ENCODE peak calls at places on chromosomes 3 and 15, in eight cellular contexts. One of them, this sample, is unnamed.

GRCh38 chr3:144128117-144128892 is 156.7 kb downstream of the DIPK2A start:
- DNase-seq in GM23338: peak
- DNase-seq in anterior cingulate cortex: no peak
- DNase-seq in HCEC 1CT: no peak
- DNase-seq in NCI-H1105 treated with DMSO at 0.1 percent for 48 hours: peak
- DNase-seq in Kasumi-1: no peak
- DNase-seq in cardiac fibroblast: no peak
- DNase-seq in activated CD4-positive, alpha-beta T cell treated with anti-CD3 and anti-CD28 coated beads for 36 hours: no peak
- DNase-seq in this sample: no peak

GRCh38 chr3:78176869-78177268 is 1137.0 kb downstream of the ROBO2 start:
- DNase-seq in anterior cingulate cortex: no peak
- DNase-seq in Kasumi-1: no peak
- DNase-seq in cardiac fibroblast: no peak
- DNase-seq in HCEC 1CT: no peak
- DNase-seq in activated CD4-positive, alpha-beta T cell treated with anti-CD3 and anti-CD28 coated beads for 36 hours: no peak
- DNase-seq in GM23338: no peak
- DNase-seq in NCI-H1105 treated with DMSO at 0.1 percent for 48 hours: no peak
- DNase-seq in this sample: no peak

GRCh38 chr3:157166115-157166514 is 6.2 kb upstream of the CCNL1 start:
- DNase-seq in Kasumi-1: no peak
- DNase-seq in activated CD4-positive, alpha-beta T cell treated with anti-CD3 and anti-CD28 coated beads for 36 hours: no peak
- DNase-seq in HCEC 1CT: no peak
- DNase-seq in cardiac fibroblast: no peak
- DNase-seq in NCI-H1105 treated with DMSO at 0.1 percent for 48 hours: no peak
- DNase-seq in anterior cingulate cortex: no peak
- DNase-seq in GM23338: no peak
- DNase-seq in this sample: no peak

GRCh38 chr3:177451940-177452484 is 254.7 kb upstream of the TBL1XR1 start:
- DNase-seq in anterior cingulate cortex: no peak
- DNase-seq in cardiac fibroblast: peak
- DNase-seq in activated CD4-positive, alpha-beta T cell treated with anti-CD3 and anti-CD28 coated beads for 36 hours: no peak
- DNase-seq in GM23338: no peak
- DNase-seq in HCEC 1CT: peak
- DNase-seq in Kasumi-1: no peak
- DNase-seq in NCI-H1105 treated with DMSO at 0.1 percent for 48 hours: no peak
- DNase-seq in this sample: no peak

GRCh38 chr3:152056073-152056472 is 182.6 kb downstream of the SUCNR1 start:
- DNase-seq in Kasumi-1: no peak
- DNase-seq in GM23338: no peak
- DNase-seq in anterior cingulate cortex: no peak
- DNase-seq in NCI-H1105 treated with DMSO at 0.1 percent for 48 hours: no peak
- DNase-seq in activated CD4-positive, alpha-beta T cell treated with anti-CD3 and anti-CD28 coated beads for 36 hours: no peak
- DNase-seq in cardiac fibroblast: no peak
- DNase-seq in HCEC 1CT: no peak
- DNase-seq in this sample: no peak

GRCh38 chr3:84108442-84108971 is 850.3 kb upstream of the CADM2 start:
- DNase-seq in activated CD4-positive, alpha-beta T cell treated with anti-CD3 and anti-CD28 coated beads for 36 hours: no peak
- DNase-seq in Kasumi-1: no peak
- DNase-seq in cardiac fibroblast: peak
- DNase-seq in GM23338: no peak
- DNase-seq in NCI-H1105 treated with DMSO at 0.1 percent for 48 hours: no peak
- DNase-seq in anterior cingulate cortex: no peak
- DNase-seq in HCEC 1CT: no peak
- DNase-seq in this sample: no peak

GRCh38 chr3:177618873-177619771 is 421.8 kb upstream of the TBL1XR1 start:
- DNase-seq in GM23338: no peak
- DNase-seq in HCEC 1CT: peak
- DNase-seq in NCI-H1105 treated with DMSO at 0.1 percent for 48 hours: peak
- DNase-seq in anterior cingulate cortex: no peak
- DNase-seq in Kasumi-1: no peak
- DNase-seq in activated CD4-positive, alpha-beta T cell treated with anti-CD3 and anti-CD28 coated beads for 36 hours: no peak
- DNase-seq in cardiac fibroblast: peak
- DNase-seq in this sample: no peak

GRCh38 chr15:89664951-89665350 is 9.7 kb upstream of the KIF7 start:
- DNase-seq in anterior cingulate cortex: no peak
- DNase-seq in GM23338: no peak
- DNase-seq in activated CD4-positive, alpha-beta T cell treated with anti-CD3 and anti-CD28 coated beads for 36 hours: no peak
- DNase-seq in HCEC 1CT: no peak
- DNase-seq in Kasumi-1: no peak
- DNase-seq in NCI-H1105 treated with DMSO at 0.1 percent for 48 hours: no peak
- DNase-seq in cardiac fibroblast: no peak
- DNase-seq in this sample: no peak

GRCh38 chr3:29577250-29577649 is 296.4 kb downstream of the RBMS3 start:
- DNase-seq in NCI-H1105 treated with DMSO at 0.1 percent for 48 hours: no peak
- DNase-seq in anterior cingulate cortex: no peak
- DNase-seq in GM23338: no peak
- DNase-seq in activated CD4-positive, alpha-beta T cell treated with anti-CD3 and anti-CD28 coated beads for 36 hours: no peak
- DNase-seq in cardiac fibroblast: no peak
- DNase-seq in Kasumi-1: no peak
- DNase-seq in HCEC 1CT: no peak
- DNase-seq in this sample: no peak

GRCh38 chr3:73954506-73954905 is 329.8 kb upstream of the PDZRN3 start:
- DNase-seq in anterior cingulate cortex: no peak
- DNase-seq in Kasumi-1: no peak
- DNase-seq in activated CD4-positive, alpha-beta T cell treated with anti-CD3 and anti-CD28 coated beads for 36 hours: no peak
- DNase-seq in cardiac fibroblast: no peak
- DNase-seq in NCI-H1105 treated with DMSO at 0.1 percent for 48 hours: no peak
- DNase-seq in GM23338: peak
- DNase-seq in HCEC 1CT: no peak
- DNase-seq in this sample: no peak

GRCh38 chr3:119360736-119361462 is 66.7 kb downstream of the ARHGAP31 start:
- DNase-seq in HCEC 1CT: no peak
- DNase-seq in NCI-H1105 treated with DMSO at 0.1 percent for 48 hours: no peak
- DNase-seq in cardiac fibroblast: no peak
- DNase-seq in activated CD4-positive, alpha-beta T cell treated with anti-CD3 and anti-CD28 coated beads for 36 hours: no peak
- DNase-seq in Kasumi-1: no peak
- DNase-seq in anterior cingulate cortex: no peak
- DNase-seq in GM23338: peak
- DNase-seq in this sample: no peak

GRCh38 chr15:66966256-66966655 is 99.1 kb upstream of the SMAD3 start:
- DNase-seq in cardiac fibroblast: no peak
- DNase-seq in NCI-H1105 treated with DMSO at 0.1 percent for 48 hours: no peak
- DNase-seq in Kasumi-1: no peak
- DNase-seq in activated CD4-positive, alpha-beta T cell treated with anti-CD3 and anti-CD28 coated beads for 36 hours: no peak
- DNase-seq in GM23338: peak
- DNase-seq in HCEC 1CT: no peak
- DNase-seq in anterior cingulate cortex: no peak
- DNase-seq in this sample: no peak

GRCh38 chr15:48644827-48645557 is 517 bp downstream of the FBN1 start:
- DNase-seq in GM23338: peak
- DNase-seq in anterior cingulate cortex: peak
- DNase-seq in activated CD4-positive, alpha-beta T cell treated with anti-CD3 and anti-CD28 coated beads for 36 hours: peak
- DNase-seq in Kasumi-1: no peak
- DNase-seq in NCI-H1105 treated with DMSO at 0.1 percent for 48 hours: peak
- DNase-seq in HCEC 1CT: peak
- DNase-seq in cardiac fibroblast: peak
- DNase-seq in this sample: no peak

GRCh38 chr15:67834593-67835348 is 5.1 kb downstream of the RNU6-1 start:
- DNase-seq in cardiac fibroblast: no peak
- DNase-seq in activated CD4-positive, alpha-beta T cell treated with anti-CD3 and anti-CD28 coated beads for 36 hours: peak
- DNase-seq in NCI-H1105 treated with DMSO at 0.1 percent for 48 hours: peak
- DNase-seq in Kasumi-1: no peak
- DNase-seq in GM23338: peak
- DNase-seq in HCEC 1CT: no peak
- DNase-seq in anterior cingulate cortex: no peak
- DNase-seq in this sample: no peak

GRCh38 chr3:3071136-3071535 is 39.0 kb downstream of the IL5RA start:
- DNase-seq in anterior cingulate cortex: no peak
- DNase-seq in HCEC 1CT: no peak
- DNase-seq in GM23338: no peak
- DNase-seq in NCI-H1105 treated with DMSO at 0.1 percent for 48 hours: no peak
- DNase-seq in Kasumi-1: no peak
- DNase-seq in cardiac fibroblast: no peak
- DNase-seq in activated CD4-positive, alpha-beta T cell treated with anti-CD3 and anti-CD28 coated beads for 36 hours: no peak
- DNase-seq in this sample: no peak

GRCh38 chr3:15805756-15806266 is 8.0 kb upstream of the ANKRD28 start:
- DNase-seq in NCI-H1105 treated with DMSO at 0.1 percent for 48 hours: no peak
- DNase-seq in anterior cingulate cortex: no peak
- DNase-seq in HCEC 1CT: peak
- DNase-seq in Kasumi-1: peak
- DNase-seq in cardiac fibroblast: peak
- DNase-seq in GM23338: no peak
- DNase-seq in activated CD4-positive, alpha-beta T cell treated with anti-CD3 and anti-CD28 coated beads for 36 hours: no peak
- DNase-seq in this sample: no peak

GRCh38 chr15:28114721-28115622 is 15.9 kb upstream of the OCA2 start:
- DNase-seq in anterior cingulate cortex: no peak
- DNase-seq in activated CD4-positive, alpha-beta T cell treated with anti-CD3 and anti-CD28 coated beads for 36 hours: no peak
- DNase-seq in NCI-H1105 treated with DMSO at 0.1 percent for 48 hours: no peak
- DNase-seq in HCEC 1CT: no peak
- DNase-seq in cardiac fibroblast: no peak
- DNase-seq in Kasumi-1: no peak
- DNase-seq in GM23338: no peak
- DNase-seq in this sample: no peak

GRCh38 chr15:57302640-57303257 is 73.6 kb upstream of the CGNL1 start:
- DNase-seq in activated CD4-positive, alpha-beta T cell treated with anti-CD3 and anti-CD28 coated beads for 36 hours: no peak
- DNase-seq in Kasumi-1: no peak
- DNase-seq in GM23338: no peak
- DNase-seq in HCEC 1CT: no peak
- DNase-seq in cardiac fibroblast: no peak
- DNase-seq in NCI-H1105 treated with DMSO at 0.1 percent for 48 hours: no peak
- DNase-seq in anterior cingulate cortex: no peak
- DNase-seq in this sample: peak

GRCh38 chr3:33807190-33807589 is 8.8 kb downstream of the PDCD6IP start:
- DNase-seq in anterior cingulate cortex: no peak
- DNase-seq in NCI-H1105 treated with DMSO at 0.1 percent for 48 hours: no peak
- DNase-seq in Kasumi-1: no peak
- DNase-seq in HCEC 1CT: no peak
- DNase-seq in activated CD4-positive, alpha-beta T cell treated with anti-CD3 and anti-CD28 coated beads for 36 hours: no peak
- DNase-seq in GM23338: no peak
- DNase-seq in cardiac fibroblast: peak
- DNase-seq in this sample: no peak

GRCh38 chr3:32934150-32934742 is 17.2 kb upstream of the CCR4 start:
- DNase-seq in HCEC 1CT: peak
- DNase-seq in Kasumi-1: peak
- DNase-seq in GM23338: peak
- DNase-seq in activated CD4-positive, alpha-beta T cell treated with anti-CD3 and anti-CD28 coated beads for 36 hours: peak
- DNase-seq in cardiac fibroblast: peak
- DNase-seq in anterior cingulate cortex: no peak
- DNase-seq in NCI-H1105 treated with DMSO at 0.1 percent for 48 hours: no peak
- DNase-seq in this sample: no peak

GRCh38 chr3:192778508-192778907 is 51.2 kb upstream of the FGF12 start:
- DNase-seq in GM23338: no peak
- DNase-seq in cardiac fibroblast: no peak
- DNase-seq in Kasumi-1: no peak
- DNase-seq in anterior cingulate cortex: no peak
- DNase-seq in activated CD4-positive, alpha-beta T cell treated with anti-CD3 and anti-CD28 coated beads for 36 hours: no peak
- DNase-seq in HCEC 1CT: no peak
- DNase-seq in NCI-H1105 treated with DMSO at 0.1 percent for 48 hours: no peak
- DNase-seq in this sample: no peak

GRCh38 chr3:26293351-26293750 is 329.2 kb upstream of the LRRC3B start:
- DNase-seq in Kasumi-1: no peak
- DNase-seq in GM23338: no peak
- DNase-seq in NCI-H1105 treated with DMSO at 0.1 percent for 48 hours: no peak
- DNase-seq in HCEC 1CT: no peak
- DNase-seq in cardiac fibroblast: no peak
- DNase-seq in activated CD4-positive, alpha-beta T cell treated with anti-CD3 and anti-CD28 coated beads for 36 hours: no peak
- DNase-seq in anterior cingulate cortex: no peak
- DNase-seq in this sample: no peak

GRCh38 chr3:175179055-175179454 is 319.9 kb downstream of the NAALADL2 start:
- DNase-seq in cardiac fibroblast: no peak
- DNase-seq in activated CD4-positive, alpha-beta T cell treated with anti-CD3 and anti-CD28 coated beads for 36 hours: no peak
- DNase-seq in Kasumi-1: no peak
- DNase-seq in HCEC 1CT: no peak
- DNase-seq in anterior cingulate cortex: no peak
- DNase-seq in NCI-H1105 treated with DMSO at 0.1 percent for 48 hours: no peak
- DNase-seq in GM23338: no peak
- DNase-seq in this sample: no peak

GRCh38 chr3:49383387-49383786 is 25.2 kb upstream of the GPX1 start:
- DNase-seq in anterior cingulate cortex: no peak
- DNase-seq in cardiac fibroblast: no peak
- DNase-seq in Kasumi-1: no peak
- DNase-seq in HCEC 1CT: no peak
- DNase-seq in GM23338: no peak
- DNase-seq in activated CD4-positive, alpha-beta T cell treated with anti-CD3 and anti-CD28 coated beads for 36 hours: no peak
- DNase-seq in NCI-H1105 treated with DMSO at 0.1 percent for 48 hours: no peak
- DNase-seq in this sample: no peak

GRCh38 chr3:86702381-86702958 is 288.5 kb downstream of the VGLL3 start:
- DNase-seq in Kasumi-1: peak
- DNase-seq in activated CD4-positive, alpha-beta T cell treated with anti-CD3 and anti-CD28 coated beads for 36 hours: no peak
- DNase-seq in cardiac fibroblast: peak
- DNase-seq in HCEC 1CT: peak
- DNase-seq in GM23338: peak
- DNase-seq in anterior cingulate cortex: no peak
- DNase-seq in NCI-H1105 treated with DMSO at 0.1 percent for 48 hours: peak
- DNase-seq in this sample: no peak

GRCh38 chr3:131596884-131597283 is 94.1 kb upstream of the MRPL3 start:
- DNase-seq in anterior cingulate cortex: no peak
- DNase-seq in Kasumi-1: no peak
- DNase-seq in cardiac fibroblast: no peak
- DNase-seq in GM23338: no peak
- DNase-seq in NCI-H1105 treated with DMSO at 0.1 percent for 48 hours: no peak
- DNase-seq in HCEC 1CT: no peak
- DNase-seq in activated CD4-positive, alpha-beta T cell treated with anti-CD3 and anti-CD28 coated beads for 36 hours: no peak
- DNase-seq in this sample: no peak

GRCh38 chr15:22786868-22787698 is 639 bp downstream of the NIPA1 start:
- DNase-seq in Kasumi-1: no peak
- DNase-seq in anterior cingulate cortex: no peak
- DNase-seq in HCEC 1CT: peak
- DNase-seq in cardiac fibroblast: no peak
- DNase-seq in NCI-H1105 treated with DMSO at 0.1 percent for 48 hours: no peak
- DNase-seq in GM23338: peak
- DNase-seq in activated CD4-positive, alpha-beta T cell treated with anti-CD3 and anti-CD28 coated beads for 36 hours: peak
- DNase-seq in this sample: no peak

GRCh38 chr3:42084593-42084992 is 6.6 kb upstream of the TRAK1 start:
- DNase-seq in GM23338: no peak
- DNase-seq in activated CD4-positive, alpha-beta T cell treated with anti-CD3 and anti-CD28 coated beads for 36 hours: no peak
- DNase-seq in cardiac fibroblast: no peak
- DNase-seq in NCI-H1105 treated with DMSO at 0.1 percent for 48 hours: no peak
- DNase-seq in anterior cingulate cortex: no peak
- DNase-seq in Kasumi-1: no peak
- DNase-seq in HCEC 1CT: no peak
- DNase-seq in this sample: no peak

This sample was measured in NCI-H1930.